ENCODE peak calls at places on chromosomes 11 and 22, in eight cellular contexts. D is Daoy; G is stimulated activated CD4-positive, alpha-beta T cell treated with anti-CD3 and anti-CD28 coated beads, Interleukin-15, amount 100 ng/mL, for 24 hours; Z is caudate nucleus; X is MM.1S; V is OCI-LY7; O is colonic mucosa; Q is frontal cortex. C is an unnamed sample.

GRCh38 chr11:33389635-33390034 is 132.5 kb downstream of the HIPK3 start:
- DNase-seq in D (no peak), G (no peak), Z (no peak), X (peak), V (peak), O (no peak), Q (no peak), C (no peak)

GRCh38 chr11:118679483-118679882 is at the start of gene TREH:
- DNase-seq in D (no peak), G (no peak), Z (no peak), X (no peak), V (no peak), O (peak), Q (no peak), C (no peak)

GRCh38 chr22:25364736-25365241 is 145.3 kb downstream of the CRYBB2 start:
- DNase-seq in D (no peak), G (no peak), Z (no peak), X (no peak), V (no peak), O (peak), Q (no peak), C (peak)

GRCh38 chr22:35743466-35743865 is 25.8 kb downstream of the APOL5 start:
- DNase-seq in D (no peak), G (no peak), Z (no peak), X (no peak), V (no peak), O (no peak), Q (no peak), C (no peak)

GRCh38 chr22:23063539-23064380 is 6.6 kb upstream of the GNAZ start:
- DNase-seq in D (no peak), G (no peak), Z (no peak), X (no peak), V (no peak), O (peak), Q (no peak), C (no peak)

GRCh38 chr22:35212020-35212419 is 45.3 kb upstream of the HMGXB4 start:
- DNase-seq in D (peak), G (no peak), Z (no peak), X (no peak), V (no peak), O (no peak), Q (no peak), C (no peak)

GRCh38 chr22:48896766-48897637 is 930.7 kb downstream of the BRD1 start:
- DNase-seq in D (peak), G (no peak), Z (no peak), X (no peak), V (no peak), O (peak), Q (no peak), C (no peak)

GRCh38 chr22:36009085-36009484 is 19.5 kb downstream of the RBFOX2 start:
- DNase-seq in D (peak), G (no peak), Z (no peak), X (no peak), V (peak), O (no peak), Q (no peak), C (no peak)

GRCh38 chr11:126348806-126349582 is 6.5 kb upstream of the ST3GAL4 start:
- DNase-seq in D (peak), G (no peak), Z (no peak), X (no peak), V (no peak), O (no peak), Q (no peak), C (no peak)

GRCh38 chr11:61587541-61587941 is 6.7 kb upstream of the SYT7 start:
- DNase-seq in D (peak), G (no peak), Z (peak), X (no peak), V (no peak), O (peak), Q (peak), C (no peak)

GRCh38 chr11:1888347-1888753 is 3.3 kb downstream of the PRR33 start:
- DNase-seq in D (no peak), G (no peak), Z (no peak), X (no peak), V (no peak), O (peak), Q (no peak), C (no peak)

GRCh38 chr11:76163289-76163880 is 42.9 kb downstream of the WNT11 start:
- DNase-seq in D (no peak), G (no peak), Z (no peak), X (no peak), V (no peak), O (no peak), Q (no peak), C (no peak)

GRCh38 chr11:130947058-130947457 is 30.8 kb upstream of the SNX19 start:
- DNase-seq in D (no peak), G (no peak), Z (no peak), X (no peak), V (no peak), O (no peak), Q (no peak), C (no peak)

GRCh38 chr11:1748467-1749019 is 1.9 kb downstream of the IFITM10 start:
- DNase-seq in D (no peak), G (no peak), Z (no peak), X (no peak), V (no peak), O (no peak), Q (peak), C (no peak)

GRCh38 chr11:78268516-78269410 is 80.0 kb downstream of the USP35 start:
- DNase-seq in D (no peak), G (no peak), Z (no peak), X (no peak), V (no peak), O (no peak), Q (no peak), C (no peak)

GRCh38 chr11:121936375-121936774 is 179.6 kb downstream of the BLID start:
- DNase-seq in D (no peak), G (no peak), Z (no peak), X (no peak), V (no peak), O (no peak), Q (no peak), C (no peak)

GRCh38 chr11:61309141-61309540 is 14.0 kb upstream of the VWCE start:
- DNase-seq in D (no peak), G (no peak), Z (no peak), X (no peak), V (no peak), O (no peak), Q (no peak), C (no peak)

GRCh38 chr11:18140145-18140544 is 7.8 kb downstream of the MRGPRX3 start:
- DNase-seq in D (no peak), G (no peak), Z (no peak), X (no peak), V (no peak), O (no peak), Q (no peak), C (no peak)

GRCh38 chr22:44633647-44634046 is 68.4 kb upstream of the PRR5 start:
- DNase-seq in D (no peak), G (no peak), Z (no peak), X (no peak), V (no peak), O (no peak), Q (no peak), C (no peak)

GRCh38 chr11:117506856-117507425 is 179.3 kb downstream of the CEP164 start:
- DNase-seq in D (no peak), G (no peak), Z (no peak), X (no peak), V (no peak), O (no peak), Q (no peak), C (no peak)

GRCh38 chr11:67119577-67120391 is 721 bp downstream of the KDM2A start:
- DNase-seq in D (peak), G (peak), Z (peak), X (peak), V (peak), O (peak), Q (peak), C (no peak)

GRCh38 chr11:118592616-118593367 is 14.6 kb upstream of the PHLDB1 start:
- DNase-seq in D (no peak), G (no peak), Z (no peak), X (no peak), V (no peak), O (no peak), Q (peak), C (no peak)

GRCh38 chr11:61171907-61172306 is 10.7 kb upstream of the VPS37C start:
- DNase-seq in D (no peak), G (no peak), Z (no peak), X (no peak), V (no peak), O (no peak), Q (no peak), C (no peak)

GRCh38 chr22:30044369-30044768 is 35.9 kb upstream of the HORMAD2 start:
- DNase-seq in D (peak), G (no peak), Z (no peak), X (no peak), V (no peak), O (peak), Q (no peak), C (no peak)

GRCh38 chr11:9615031-9615451 is 41.6 kb downstream of the WEE1 start:
- DNase-seq in D (peak), G (no peak), Z (no peak), X (no peak), V (peak), O (no peak), Q (no peak), C (peak)

GRCh38 chr11:46281374-46281831 is 3.9 kb downstream of the CREB3L1 start:
- DNase-seq in D (no peak), G (no peak), Z (no peak), X (no peak), V (no peak), O (peak), Q (no peak), C (no peak)

GRCh38 chr11:67118801-67119576 is at the start of gene KDM2A:
- DNase-seq in D (peak), G (peak), Z (peak), X (peak), V (peak), O (peak), Q (peak), C (peak)

GRCh38 chr11:106101797-106102196 is 24.3 kb downstream of the AASDHPPT start:
- DNase-seq in D (peak), G (no peak), Z (no peak), X (no peak), V (no peak), O (no peak), Q (no peak), C (no peak)

GRCh38 chr11:119340335-119341221 is at the start of gene C1QTNF5:
- DNase-seq in D (peak), G (no peak), Z (peak), X (no peak), V (no peak), O (peak), Q (no peak), C (no peak)

C was measured in MV-4-11.